ENCODE peak calls at places on chromosomes 1 and 21, in four cellular contexts. H is AG04449, F is MCF 10A, Z is brain microvascular endothelial cell. J is an unnamed sample.

GRCh38 chr1:206509612-206510257 is 2.4 kb downstream of the RASSF5 start:
- DNase-seq in F (no peak), Z (no peak), H (no peak), J (no peak)

GRCh38 chr21:35249636-35250035 is 200.5 kb upstream of the RUNX1 start:
- DNase-seq in Z (no peak), F (no peak), H (no peak), J (no peak)

GRCh38 chr1:201501812-201502510 is 5.0 kb downstream of the CSRP1 start:
- DNase-seq in Z (no peak), F (peak), H (no peak), J (no peak)

GRCh38 chr1:99659755-99660210 is 13.9 kb downstream of the PALMD start:
- DNase-seq in H (peak), Z (no peak), F (peak), J (no peak)

GRCh38 chr1:32063261-32063681 is 9.5 kb upstream of the TMEM39B start:
- DNase-seq in F (peak), Z (peak), H (no peak), J (no peak)

GRCh38 chr1:18651727-18652126 is 21.1 kb downstream of the PAX7 start:
- DNase-seq in Z (no peak), F (no peak), H (no peak), J (no peak)

GRCh38 chr1:205147191-205147590 is 25.4 kb upstream of the RBBP5 start:
- DNase-seq in H (peak), F (peak), Z (peak), J (no peak)

GRCh38 chr1:33220701-33221384 is 35.4 kb upstream of the ZNF362 start:
- DNase-seq in F (peak), Z (no peak), H (no peak), J (no peak)

GRCh38 chr21:33290441-33290840 is 24.3 kb downstream of the IL10RB start:
- DNase-seq in H (no peak), Z (no peak), F (no peak), J (no peak)

DNA sequence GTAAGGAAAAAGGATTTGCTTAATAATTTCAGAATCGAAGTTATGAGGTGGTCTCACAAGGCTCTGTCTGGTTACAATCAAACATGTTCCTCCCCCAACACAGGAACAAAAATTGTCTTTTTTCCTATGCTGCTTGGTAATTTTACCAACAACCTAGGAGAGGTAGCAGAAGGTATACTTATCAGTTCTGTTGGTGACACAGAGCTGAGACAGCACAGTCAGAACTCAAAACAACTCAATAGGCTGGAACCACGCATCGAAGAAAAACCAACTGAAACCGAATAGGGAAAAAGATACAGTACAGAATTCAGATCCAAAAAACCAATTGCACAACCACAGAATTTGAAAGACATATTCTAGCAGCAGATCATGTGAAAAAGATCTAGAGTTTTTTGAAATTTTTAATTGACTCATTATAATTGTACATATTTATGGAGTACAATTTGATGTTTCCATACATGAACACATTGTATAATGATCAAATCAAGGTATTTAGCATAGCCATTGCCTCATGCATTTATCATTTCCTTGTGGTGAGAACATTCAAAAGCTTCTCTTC is 3.8 kb downstream of the G0S2 start:
- DNase-seq in F (no peak), H (no peak), Z (no peak), J (no peak)
- TF ChIP-seq CTCF in F (no peak), H (no peak), Z (no peak), J (no peak)

DNA sequence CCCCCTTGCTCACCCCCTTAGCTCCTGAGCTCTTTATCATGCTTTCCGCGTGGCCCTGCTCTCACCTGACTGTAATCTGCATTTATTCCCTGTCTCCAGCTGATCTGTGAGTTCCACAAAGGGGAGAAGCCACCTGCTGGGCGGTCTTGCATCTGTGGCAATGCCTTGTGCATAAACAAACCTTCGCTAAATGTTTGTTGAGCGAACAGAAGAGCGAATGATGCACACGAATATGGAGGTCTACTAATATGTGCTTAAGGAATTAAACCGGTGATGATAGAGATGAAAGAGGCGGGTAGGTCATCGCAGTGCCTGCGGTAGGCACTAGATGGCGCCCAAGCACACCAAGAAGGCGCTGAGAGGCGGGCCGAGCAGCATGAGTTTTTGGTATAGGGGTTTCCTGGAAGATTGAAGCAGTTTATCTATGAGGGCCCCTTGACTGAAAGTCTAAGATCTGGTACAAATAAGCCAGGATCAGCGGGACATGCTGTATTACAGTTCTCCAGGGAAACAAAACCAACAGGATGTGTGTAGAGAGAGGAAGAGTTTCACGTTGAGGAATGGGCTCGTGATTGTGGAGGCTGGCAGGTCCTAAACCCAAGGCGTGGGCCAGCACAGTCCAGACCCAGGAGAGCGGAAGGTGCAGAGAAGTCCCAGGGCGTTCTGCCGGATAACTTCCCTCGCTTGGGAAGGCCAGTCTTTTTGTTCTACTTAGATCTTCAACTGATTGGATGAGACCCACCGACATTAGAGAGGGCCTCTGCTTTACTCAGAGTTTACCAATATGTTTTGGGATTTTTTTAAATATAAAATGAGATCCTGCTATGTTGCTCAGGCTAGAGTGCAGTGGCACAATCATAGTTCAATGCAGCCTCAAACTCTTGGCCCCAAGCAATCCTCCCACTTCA is 34.7 kb downstream of the TOMM20 start:
- DNase-seq in H (no peak), F (peak), Z (peak), J (peak)
- TF ChIP-seq CTCF in H (peak), F (peak), Z (peak), J (peak)

GRCh38 chr1:17369466-17369865 is 2.5 kb upstream of the PADI6 start:
- DNase-seq in H (peak), Z (peak), F (peak), J (no peak)

GRCh38 chr1:17375651-17376050 is 3.7 kb downstream of the PADI6 start:
- DNase-seq in Z (no peak), F (no peak), H (no peak), J (no peak)

GRCh38 chr1:17372955-17373354 is 959 bp downstream of the PADI6 start:
- DNase-seq in F (no peak), H (no peak), Z (no peak), J (no peak)

GRCh38 chr1:17371896-17372295 is at the start of gene PADI6:
- DNase-seq in F (no peak), Z (no peak), H (no peak), J (no peak)

GRCh38 chr1:17370618-17371017 is 1.4 kb upstream of the PADI6 start:
- DNase-seq in H (no peak), Z (no peak), F (peak), J (no peak)
- TF ChIP-seq CTCF in H (no peak), Z (peak), F (peak), J (no peak)

GRCh38 chr1:68010543-68010942 is 39.9 kb downstream of the DIRAS3 start:
- DNase-seq in H (no peak), Z (no peak), F (no peak), J (no peak)
- TF ChIP-seq CTCF in H (no peak), Z (no peak), F (no peak), J (no peak)

GRCh38 chr1:234231893-234232276 is 141.4 kb upstream of the COA6 start:
- DNase-seq in Z (no peak), F (no peak), H (no peak), J (no peak)
- TF ChIP-seq CTCF in Z (no peak), F (no peak), H (no peak), J (no peak)

GRCh38 chr1:173005196-173005864 is 45.4 kb downstream of the TNFSF18 start:
- DNase-seq in F (peak), Z (no peak), H (no peak), J (no peak)
- TF ChIP-seq CTCF in F (peak), Z (peak), H (no peak), J (no peak)

DNA sequence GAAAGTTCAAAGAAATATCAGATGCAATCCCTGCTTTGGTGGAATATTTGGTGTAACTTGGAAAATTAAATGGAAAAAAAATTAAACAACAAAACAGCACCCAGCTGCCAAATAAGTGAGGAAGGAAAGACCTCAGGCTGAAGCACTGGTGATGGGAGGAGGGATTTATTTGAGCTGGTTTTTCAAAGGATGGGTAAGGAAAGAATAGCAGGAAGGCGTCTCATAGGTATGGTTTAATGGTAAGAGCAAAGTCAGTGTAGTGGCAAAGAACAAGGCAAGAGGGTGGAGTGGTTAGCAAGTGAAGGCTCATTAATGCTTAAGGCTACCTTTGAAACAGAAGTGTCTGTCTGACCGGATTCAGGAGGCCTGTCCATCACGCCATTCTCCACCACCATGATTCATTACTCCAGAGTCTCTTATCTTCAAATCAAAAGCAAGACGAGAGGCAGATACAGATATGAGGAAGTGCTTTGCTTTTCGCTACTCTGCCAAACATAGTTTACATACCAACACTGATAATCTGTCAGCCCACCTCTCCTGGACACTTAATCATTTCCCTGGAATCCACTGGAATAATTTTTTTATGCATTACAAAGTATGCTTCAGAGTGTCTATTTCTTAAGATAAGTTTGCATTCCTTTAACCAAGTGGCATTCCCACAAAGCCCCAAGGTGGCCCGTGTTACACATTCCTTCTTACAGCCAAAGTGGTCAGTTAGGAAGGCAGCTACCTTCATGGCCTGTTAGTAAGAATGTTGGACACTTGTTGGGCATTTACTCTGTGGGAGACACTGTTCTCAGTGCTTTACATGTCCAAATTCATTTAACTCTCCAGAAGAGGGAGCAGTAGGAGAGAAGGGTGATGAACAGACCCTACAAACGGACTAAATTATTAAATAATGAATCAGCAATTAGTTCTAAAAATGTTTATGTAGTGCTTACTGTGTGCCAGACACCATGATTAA is 146.6 kb downstream of the ROR1 start:
- DNase-seq in F (peak), Z (peak), H (peak), J (peak)
- TF ChIP-seq CTCF in F (peak), Z (peak), H (peak), J (peak)

J was measured in mesothelial cell of epicardium.